ENCODE peak calls at places on chromosomes 3 and 15, in four cellular contexts. S is endothelial cell, F is progenitor cell of endocrine pancreas, D is heart left ventricle. W is an unnamed sample.
A peak's percentile ranks its signal among the peaks of the same experiment; 100 is the strongest.

GRCh38 chr15:94293411-94294402 is 62.3 kb downstream of the MCTP2 start:
- DNase-seq in S (no peak), F (no peak), D (no peak), W (no peak)

GRCh38 chr15:81297580-81298575 is 26.1 kb downstream of the STARD5 start:
- DNase-seq in S (no peak), F (no peak), D (no peak), W (no peak)

GRCh38 chr3:192851821-192852352 is 65.8 kb downstream of the MB21D2 start:
- DNase-seq in S (no peak), F (no peak), D (peak; percentile 54), W (no peak)

GRCh38 chr3:169158379-169158778 is 505.1 kb downstream of the MECOM start:
- DNase-seq in S (no peak), F (no peak), D (no peak), W (no peak)

GRCh38 chr15:99425666-99426301 is 140.0 kb upstream of the MEF2A start:
- DNase-seq in S (no peak), F (no peak), D (peak; percentile 59), W (no peak)

GRCh38 chr3:49378249-49378899 is 20.2 kb upstream of the GPX1 start:
- DNase-seq in S (no peak), F (no peak), D (peak; percentile 21), W (no peak)

GRCh38 chr3:196399485-196399945 is 32.7 kb downstream of the UBXN7 start:
- DNase-seq in S (no peak), F (no peak), D (peak; percentile 11), W (no peak)

GRCh38 chr3:40387001-40387894 is at the start of gene ENTPD3:
- DNase-seq in S (peak; percentile 45), F (peak; percentile 40), D (no peak), W (no peak)

GRCh38 chr3:28335246-28335645 is 13.3 kb upstream of the ZCWPW2 start:
- DNase-seq in S (no peak), F (no peak), D (no peak), W (no peak)

GRCh38 chr15:77548608-77549551 is 83.8 kb downstream of the LINGO1 start:
- DNase-seq in S (no peak), F (no peak), D (no peak), W (no peak)

GRCh38 chr3:162498626-162499025 is 1002.0 kb downstream of the OTOL1 start:
- DNase-seq in S (no peak), F (no peak), D (no peak), W (no peak)

GRCh38 chr3:123712077-123712860 is 127.4 kb upstream of the HACD2 start:
- DNase-seq in S (no peak), F (no peak), D (no peak), W (no peak)

GRCh38 chr3:119170821-119171220 is 2.6 kb upstream of the UPK1B start:
- DNase-seq in S (no peak), F (no peak), D (no peak), W (no peak)

GRCh38 chr15:36694574-36694973 is 115.1 kb downstream of the CDIN1 start:
- DNase-seq in S (no peak), F (no peak), D (no peak), W (no peak)

GRCh38 chr3:66532160-66532587 is 31.4 kb upstream of the LRIG1 start:
- DNase-seq in S (no peak), F (no peak), D (no peak), W (no peak)

GRCh38 chr3:134480546-134480945 is 5.2 kb downstream of the ANAPC13 start:
- DNase-seq in S (no peak), F (no peak), D (no peak), W (no peak)

GRCh38 chr15:63277893-63278505 is 594 bp downstream of the APH1B start:
- DNase-seq in S (no peak), F (no peak), D (no peak), W (no peak)

GRCh38 chr3:113377158-113377557 is 64.1 kb downstream of the CFAP44 start:
- DNase-seq in S (no peak), F (no peak), D (no peak), W (peak; percentile 4)

GRCh38 chr15:93246266-93247242 is 157.5 kb upstream of the RGMA start:
- DNase-seq in S (no peak), F (no peak), D (no peak), W (no peak)

GRCh38 chr15:38526158-38526557 is 38.5 kb downstream of the RASGRP1 start:
- DNase-seq in S (no peak), F (no peak), D (no peak), W (no peak)

GRCh38 chr3:184238246-184238818 is 8.9 kb downstream of the VWA5B2 start:
- DNase-seq in S (no peak), F (no peak), D (no peak), W (no peak)

GRCh38 chr3:80668600-80669281 is 900.9 kb upstream of the ROBO1 start:
- DNase-seq in S (no peak), F (no peak), D (no peak), W (no peak)

GRCh38 chr3:188284455-188285212 is 130.7 kb downstream of the LPP start:
- DNase-seq in S (no peak), F (no peak), D (no peak), W (no peak)

GRCh38 chr3:117853923-117854322 is 1144.3 kb downstream of the TUSC7 start:
- DNase-seq in S (no peak), F (no peak), D (no peak), W (no peak)

GRCh38 chr3:184229424-184230080 is at the start of gene VWA5B2:
- DNase-seq in S (peak; percentile 63), F (peak; percentile 72), D (peak; percentile 53), W (peak; percentile 96)

GRCh38 chr3:179116816-179117215 is 31.3 kb upstream of the PIK3CA start:
- DNase-seq in S (no peak), F (no peak), D (no peak), W (no peak)

GRCh38 chr3:16426665-16427064 is 86.8 kb downstream of the RFTN1 start:
- DNase-seq in S (no peak), F (no peak), D (no peak), W (no peak)

GRCh38 chr3:31589228-31589627 is 56.5 kb downstream of the STT3B start:
- DNase-seq in S (no peak), F (no peak), D (no peak), W (no peak)

GRCh38 chr15:70447927-70448698 is 315.2 kb downstream of the UACA start:
- DNase-seq in S (no peak), F (no peak), D (peak; percentile 29), W (no peak)

GRCh38 chr3:132222868-132223538 is 94.2 kb upstream of the ACP3 start:
- DNase-seq in S (no peak), F (no peak), D (no peak), W (no peak)

GRCh38 chr3:182027366-182027765 is 315.6 kb downstream of the SOX2 start:
- DNase-seq in S (no peak), F (no peak), D (no peak), W (no peak)

GRCh38 chr3:13144163-13145023 is 71.2 kb upstream of the IQSEC1 start:
- DNase-seq in S (no peak), F (no peak), D (no peak), W (no peak)

GRCh38 chr15:63765338-63765737 is 68.4 kb downstream of the HERC1 start:
- DNase-seq in S (no peak), F (no peak), D (no peak), W (no peak)

GRCh38 chr15:43440721-43441281 is 52.2 kb downstream of the TP53BP1 start:
- DNase-seq in S (no peak), F (no peak), D (peak; percentile 25), W (peak; percentile 44)
- TF ChIP-seq CTCF in S (no peak), F (no peak), D (peak; percentile 32), W (no peak)

DNA sequence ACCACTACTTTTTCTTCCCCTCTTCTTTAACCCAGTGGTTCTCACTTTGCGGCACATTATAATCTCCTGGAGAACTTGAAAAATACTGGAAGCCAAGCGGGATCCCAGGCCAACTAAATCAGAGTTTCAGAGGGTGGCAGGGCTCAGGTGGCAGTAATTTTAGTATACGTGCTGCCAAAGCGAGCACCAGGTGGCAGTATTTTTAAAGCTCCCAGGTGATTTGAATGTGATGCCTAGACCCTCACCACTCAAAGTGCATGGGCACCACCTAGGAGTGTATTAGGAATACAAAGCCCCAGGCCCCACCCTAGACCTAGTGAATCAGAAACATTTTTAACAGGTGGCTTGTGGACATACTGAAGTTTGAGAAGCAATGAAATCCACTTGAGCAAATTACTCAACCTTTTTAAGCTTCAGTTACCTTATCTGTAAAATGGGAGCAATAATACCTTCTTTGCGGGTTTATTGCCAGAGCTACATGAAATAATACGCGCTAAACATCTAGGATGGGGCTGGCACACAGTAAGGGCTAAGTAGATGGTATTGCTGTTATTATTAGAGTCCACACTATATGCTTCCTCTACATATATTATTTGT is 8.3 kb downstream of the B3GALNT1 start:
- DNase-seq in S (peak; percentile 13), F (no peak), D (no peak), W (no peak)
- TF ChIP-seq CTCF in S (peak; percentile 20), F (peak; percentile 47), D (no peak), W (peak; percentile 2)

DNA sequence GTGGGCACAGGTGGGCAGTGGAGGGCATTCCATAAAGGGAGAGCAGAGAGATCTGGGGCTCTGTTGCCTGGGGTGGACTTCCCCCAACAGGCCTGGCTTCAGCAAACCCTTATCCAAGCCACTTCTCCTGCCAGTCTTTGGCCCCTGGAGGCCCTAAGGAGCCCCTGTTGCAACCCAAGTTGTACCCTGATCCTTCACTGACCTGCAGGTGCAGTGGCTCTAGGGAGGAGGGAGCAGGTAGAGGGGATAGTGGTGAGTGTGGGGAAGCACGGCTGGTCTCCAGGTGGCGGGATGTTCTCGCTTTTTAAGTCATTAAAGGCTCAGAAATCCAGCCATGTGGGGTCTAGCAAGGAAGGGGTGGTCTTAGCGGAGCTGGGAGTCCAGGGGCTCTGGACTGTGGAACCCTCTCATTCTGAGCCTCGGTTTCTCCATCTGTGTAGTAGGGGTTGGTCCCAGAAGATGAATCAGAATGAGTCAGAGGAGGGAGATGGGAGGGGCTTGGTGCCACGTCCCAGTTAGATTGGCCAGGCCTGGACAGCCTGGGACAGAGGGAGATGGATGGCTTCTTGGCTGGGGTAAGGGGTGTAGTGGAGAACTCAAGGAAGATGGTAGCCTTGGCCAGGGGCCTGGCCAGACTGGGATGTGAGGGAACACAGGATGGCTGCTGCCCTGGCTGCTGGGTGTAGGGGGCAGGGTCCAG is 2.6 kb downstream of the ZBTB47 start:
- DNase-seq in S (no peak), F (no peak), D (peak; percentile 11), W (no peak)
- TF ChIP-seq CTCF in S (no peak), F (no peak), D (no peak), W (no peak)

GRCh38 chr3:125033616-125034015 is 22.2 kb downstream of the HEG1 start:
- DNase-seq in S (no peak), F (no peak), D (no peak), W (no peak)

GRCh38 chr3:125032683-125033082 is 23.1 kb downstream of the HEG1 start:
- DNase-seq in S (no peak), F (no peak), D (no peak), W (no peak)

GRCh38 chr3:125033135-125033534 is 22.7 kb downstream of the HEG1 start:
- DNase-seq in S (no peak), F (no peak), D (no peak), W (no peak)

GRCh38 chr3:125031544-125031943 is 24.3 kb downstream of the HEG1 start:
- DNase-seq in S (no peak), F (no peak), D (no peak), W (no peak)

GRCh38 chr3:125032100-125032643 is 23.6 kb downstream of the HEG1 start:
- DNase-seq in S (no peak), F (no peak), D (no peak), W (no peak)
- TF ChIP-seq CTCF in S (no peak), F (no peak), D (no peak), W (no peak)

W was measured in GM20000.